ENCODE peak calls at places on chromosomes 7 and 10, in five cellular contexts. One of them, this sample, is unnamed.

GRCh38 chr10:124721295-124722052 is 22.7 kb downstream of the FAM53B start:
- DNase-seq in CD4-positive, alpha-beta memory T cell: peak
- DNase-seq in putamen: no peak
- DNase-seq in IMR-90: no peak
- DNase-seq in NCI-H345: no peak
- DNase-seq in this sample: peak

GRCh38 chr10:17076626-17077025 is 53.0 kb downstream of the CUBN start:
- DNase-seq in CD4-positive, alpha-beta memory T cell: no peak
- DNase-seq in putamen: no peak
- DNase-seq in IMR-90: no peak
- DNase-seq in NCI-H345: no peak
- DNase-seq in this sample: no peak

GRCh38 chr7:38883706-38884105 is 25.3 kb downstream of the VPS41 start:
- DNase-seq in CD4-positive, alpha-beta memory T cell: no peak
- DNase-seq in putamen: no peak
- DNase-seq in IMR-90: no peak
- DNase-seq in NCI-H345: no peak
- DNase-seq in this sample: no peak

GRCh38 chr10:73238990-73239566 is 8.0 kb downstream of the DNAJC9 start:
- DNase-seq in CD4-positive, alpha-beta memory T cell: no peak
- DNase-seq in putamen: no peak
- DNase-seq in IMR-90: no peak
- DNase-seq in NCI-H345: no peak
- DNase-seq in this sample: no peak

GRCh38 chr10:91043173-91043910 is 122.5 kb upstream of the ANKRD1 start:
- DNase-seq in CD4-positive, alpha-beta memory T cell: no peak
- DNase-seq in putamen: no peak
- DNase-seq in IMR-90: peak
- DNase-seq in NCI-H345: peak
- DNase-seq in this sample: peak

GRCh38 chr7:2523941-2524807 is 4.6 kb downstream of the LFNG start:
- DNase-seq in CD4-positive, alpha-beta memory T cell: peak
- DNase-seq in putamen: peak
- DNase-seq in IMR-90: peak
- DNase-seq in NCI-H345: peak
- DNase-seq in this sample: peak

GRCh38 chr10:88033380-88033779 is 170.0 kb downstream of the PTEN start:
- DNase-seq in CD4-positive, alpha-beta memory T cell: no peak
- DNase-seq in putamen: no peak
- DNase-seq in IMR-90: no peak
- DNase-seq in NCI-H345: no peak
- DNase-seq in this sample: no peak

GRCh38 chr7:51028128-51028830 is 245.6 kb upstream of the GRB10 start:
- DNase-seq in CD4-positive, alpha-beta memory T cell: no peak
- DNase-seq in putamen: no peak
- DNase-seq in IMR-90: peak
- DNase-seq in NCI-H345: no peak
- DNase-seq in this sample: no peak

GRCh38 chr10:113222207-113222606 is 272.2 kb downstream of the TCF7L2 start:
- DNase-seq in CD4-positive, alpha-beta memory T cell: no peak
- DNase-seq in putamen: no peak
- DNase-seq in IMR-90: no peak
- DNase-seq in NCI-H345: no peak
- DNase-seq in this sample: no peak

GRCh38 chr10:13634207-13634606 is 47.4 kb downstream of the PRPF18 start:
- DNase-seq in CD4-positive, alpha-beta memory T cell: no peak
- DNase-seq in putamen: no peak
- DNase-seq in IMR-90: no peak
- DNase-seq in NCI-H345: no peak
- DNase-seq in this sample: peak